ENCODE peak calls at places on chromosome 22, in seven cellular contexts. One of them, this sample, is unnamed.

GRCh38 chr22:38233427-38233826 is 31.6 kb downstream of the MAFF start:
- DNase-seq in GM12878: no peak
- DNase-seq in HCT116: no peak
- DNase-seq in H1: no peak
- DNase-seq in SK-N-SH: no peak
- DNase-seq in HepG2: no peak
- DNase-seq in K562: no peak
- DNase-seq in this sample: no peak

GRCh38 chr22:29343313-29343805 is 27.9 kb upstream of the RASL10A start:
- DNase-seq in GM12878: no peak
- DNase-seq in K562: no peak
- DNase-seq in HepG2: no peak
- DNase-seq in H1: no peak
- DNase-seq in HCT116: no peak
- DNase-seq in SK-N-SH: peak
- DNase-seq in this sample: no peak

GRCh38 chr22:42462016-42462415 is 29.8 kb upstream of the NFAM1 start:
- DNase-seq in GM12878: no peak
- DNase-seq in HCT116: no peak
- DNase-seq in HepG2: no peak
- DNase-seq in H1: no peak
- DNase-seq in SK-N-SH: peak
- DNase-seq in K562: peak
- DNase-seq in this sample: no peak

GRCh38 chr22:30169002-30169401 is 77.6 kb downstream of the LIF start:
- DNase-seq in GM12878: no peak
- DNase-seq in HCT116: no peak
- DNase-seq in SK-N-SH: no peak
- DNase-seq in K562: no peak
- DNase-seq in HepG2: no peak
- DNase-seq in H1: no peak
- DNase-seq in this sample: no peak

GRCh38 chr22:43176090-43176489 is 10.8 kb downstream of the TTLL12 start:
- DNase-seq in K562: no peak
- DNase-seq in HepG2: no peak
- DNase-seq in HCT116: no peak
- DNase-seq in SK-N-SH: no peak
- DNase-seq in GM12878: no peak
- DNase-seq in H1: no peak
- DNase-seq in this sample: no peak

GRCh38 chr22:36334838-36335603 is 52.7 kb downstream of the MYH9 start:
- DNase-seq in K562: peak
- DNase-seq in HCT116: no peak
- DNase-seq in SK-N-SH: no peak
- DNase-seq in H1: no peak
- DNase-seq in GM12878: no peak
- DNase-seq in HepG2: no peak
- DNase-seq in this sample: no peak

GRCh38 chr22:22912135-22912408 is 24.5 kb downstream of the IGLL5 start:
- DNase-seq in HepG2: no peak
- DNase-seq in H1: no peak
- DNase-seq in HCT116: no peak
- DNase-seq in GM12878: no peak
- DNase-seq in SK-N-SH: no peak
- DNase-seq in K562: no peak
- DNase-seq in this sample: no peak

GRCh38 chr22:46546466-46547178 is 9.2 kb upstream of the CELSR1 start:
- DNase-seq in GM12878: no peak
- DNase-seq in H1: no peak
- DNase-seq in HCT116: no peak
- DNase-seq in SK-N-SH: no peak
- DNase-seq in K562: no peak
- DNase-seq in HepG2: no peak
- DNase-seq in this sample: no peak

GRCh38 chr22:18974477-18975180 is 38.5 kb upstream of the PRODH start:
- DNase-seq in H1: no peak
- DNase-seq in SK-N-SH: no peak
- DNase-seq in HCT116: no peak
- DNase-seq in K562: no peak
- DNase-seq in HepG2: no peak
- DNase-seq in GM12878: no peak
- DNase-seq in this sample: no peak

DNA sequence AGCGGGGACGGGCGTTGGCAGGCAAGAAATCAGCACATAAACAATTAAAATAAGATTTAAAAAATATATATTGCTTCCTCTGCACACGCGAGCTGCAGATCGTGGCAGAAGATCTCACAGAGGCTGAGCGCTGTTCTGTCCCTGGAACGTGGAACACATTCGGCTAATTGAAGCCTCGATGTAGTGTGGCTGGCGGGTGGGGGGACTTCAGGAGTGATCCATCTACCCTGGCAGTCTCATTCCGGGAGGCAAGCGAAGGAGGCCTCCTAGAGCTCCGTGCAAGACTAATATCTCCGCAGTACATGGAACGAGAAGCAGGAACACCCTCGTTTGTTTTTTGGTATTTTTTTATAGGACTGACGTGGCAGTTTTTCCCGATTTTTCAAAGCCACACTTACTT is 402.4 kb downstream of the MN1 start:
- DNase-seq in HCT116: no peak
- DNase-seq in K562: no peak
- DNase-seq in GM12878: no peak
- DNase-seq in HepG2: no peak
- DNase-seq in H1: no peak
- DNase-seq in SK-N-SH: peak
- DNase-seq in this sample: no peak
- TF ChIP-seq SIN3A in HCT116: no peak
- TF ChIP-seq SIN3A in K562: no peak
- TF ChIP-seq SIN3A in GM12878: no peak
- TF ChIP-seq SIN3A in HepG2: no peak
- TF ChIP-seq SIN3A in H1: no peak
- TF ChIP-seq SIN3A in SK-N-SH: no peak
- TF ChIP-seq SIN3A in this sample: no peak

DNA sequence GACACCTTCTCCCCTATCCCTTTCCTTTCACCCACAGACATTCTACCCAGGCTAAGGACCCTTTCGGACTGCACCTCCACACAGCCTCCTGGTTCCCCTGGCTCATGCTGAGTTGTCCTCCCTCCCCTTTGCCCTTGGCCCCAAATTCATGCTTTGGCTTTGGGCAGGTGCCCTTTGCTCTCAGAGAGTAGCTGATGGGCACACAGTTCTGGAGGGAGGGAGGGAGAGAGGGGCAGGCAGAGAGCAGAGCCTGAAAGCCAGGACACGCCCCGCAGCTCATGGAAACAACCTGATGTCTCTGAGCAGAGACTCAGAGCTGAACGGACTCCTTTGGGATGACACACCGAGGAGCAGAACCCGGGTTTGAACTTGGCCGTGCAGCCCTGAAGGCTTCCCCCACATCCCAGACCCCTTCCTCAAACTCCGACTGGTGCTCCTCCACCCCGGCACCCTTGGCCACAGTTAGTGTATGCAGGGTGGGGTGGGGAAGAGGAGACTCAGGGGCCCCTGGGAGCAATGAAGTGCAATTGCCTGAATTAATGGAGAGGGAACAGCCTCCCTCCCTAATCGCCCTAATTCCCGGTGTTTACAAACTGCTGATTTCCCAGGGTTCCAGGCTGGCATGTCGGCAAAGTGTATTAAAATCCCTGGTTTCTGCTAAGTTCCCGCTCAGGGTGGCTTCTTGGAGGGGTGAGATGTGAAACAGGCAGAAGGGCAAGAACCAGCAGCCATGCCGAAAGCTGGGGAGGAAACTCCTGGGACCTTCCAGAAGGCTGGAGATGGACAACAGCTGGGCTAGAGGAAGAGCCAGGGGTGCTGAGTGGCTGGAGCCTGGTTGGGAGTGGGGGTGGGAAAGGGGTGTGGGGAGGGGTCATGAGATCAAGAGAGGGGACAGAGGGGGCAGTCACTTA is 71.2 kb upstream of the SHISAL1 start:
- DNase-seq in HCT116: no peak
- DNase-seq in HepG2: no peak
- DNase-seq in GM12878: no peak
- DNase-seq in H1: no peak
- DNase-seq in SK-N-SH: no peak
- DNase-seq in K562: no peak
- DNase-seq in this sample: no peak
- TF ChIP-seq SIN3A in HCT116: no peak
- TF ChIP-seq SIN3A in HepG2: no peak
- TF ChIP-seq SIN3A in GM12878: no peak
- TF ChIP-seq SIN3A in H1: no peak
- TF ChIP-seq SIN3A in SK-N-SH: no peak
- TF ChIP-seq SIN3A in K562: no peak
- TF ChIP-seq SIN3A in this sample: no peak

GRCh38 chr22:27456696-27457503 is 344.7 kb downstream of the MN1 start:
- DNase-seq in GM12878: no peak
- DNase-seq in K562: no peak
- DNase-seq in SK-N-SH: no peak
- DNase-seq in HepG2: no peak
- DNase-seq in HCT116: no peak
- DNase-seq in H1: no peak
- DNase-seq in this sample: no peak
- TF ChIP-seq SIN3A in GM12878: no peak
- TF ChIP-seq SIN3A in K562: no peak
- TF ChIP-seq SIN3A in SK-N-SH: no peak
- TF ChIP-seq SIN3A in HepG2: no peak
- TF ChIP-seq SIN3A in HCT116: no peak
- TF ChIP-seq SIN3A in H1: no peak
- TF ChIP-seq SIN3A in this sample: no peak

GRCh38 chr22:24225044-24225601 is 19.8 kb downstream of the GGT5 start:
- DNase-seq in HepG2: no peak
- DNase-seq in SK-N-SH: peak
- DNase-seq in K562: no peak
- DNase-seq in H1: no peak
- DNase-seq in GM12878: no peak
- DNase-seq in HCT116: no peak
- DNase-seq in this sample: no peak
- TF ChIP-seq SIN3A in HepG2: no peak
- TF ChIP-seq SIN3A in SK-N-SH: no peak
- TF ChIP-seq SIN3A in K562: no peak
- TF ChIP-seq SIN3A in H1: no peak
- TF ChIP-seq SIN3A in GM12878: no peak
- TF ChIP-seq SIN3A in HCT116: no peak
- TF ChIP-seq SIN3A in this sample: no peak

This sample was measured in Panc1.